ENCODE peak calls at places on chromosome 13, in six cellular contexts. M is GM23338, S is upper lobe of right lung, H is heart left ventricle, U is thyroid gland, J is suprapubic skin. Z is an unnamed sample.

GRCh38 chr13:19681517-19681916 is 48.1 kb downstream of the MPHOSPH8 start:
- DNase-seq in S (no peak), J (no peak), H (no peak), U (no peak), M (peak; percentile 87), Z (no peak)

GRCh38 chr13:51444922-51445321 is 7.9 kb downstream of the INTS6 start:
- DNase-seq in M (peak; percentile 52), H (no peak), S (no peak), J (no peak), U (no peak), Z (peak; percentile 67)

GRCh38 chr13:93227906-93228801 is 1.5 kb downstream of the GPC6 start:
- DNase-seq in S (peak; percentile 72), U (peak; percentile 21), J (peak; percentile 64), H (peak; percentile 40), M (peak; percentile 91), Z (peak; percentile 90)

GRCh38 chr13:43805071-43805468 is 18.3 kb upstream of the ENOX1 start:
- DNase-seq in S (no peak), J (no peak), U (no peak), M (peak; percentile 9), H (no peak), Z (peak; percentile 71)

GRCh38 chr13:113029487-113030258 is 60.7 kb downstream of the MCF2L start:
- DNase-seq in H (no peak), U (peak; percentile 16), M (peak; percentile 81), S (no peak), J (no peak), Z (peak; percentile 59)

GRCh38 chr13:36323408-36323807 is 22.8 kb downstream of the SPART start:
- DNase-seq in H (no peak), U (no peak), M (no peak), S (no peak), J (no peak), Z (no peak)

GRCh38 chr13:113393226-113393571 is 29.3 kb upstream of the GRTP1 start:
- DNase-seq in S (peak; percentile 59), M (no peak), J (no peak), U (no peak), H (peak; percentile 61), Z (no peak)

GRCh38 chr13:52195052-52195837 is 35.8 kb upstream of the NEK3 start:
- DNase-seq in M (peak; percentile 93), U (peak; percentile 78), J (peak; percentile 90), H (peak; percentile 88), S (peak; percentile 89), Z (peak; percentile 72)

GRCh38 chr13:87712012-87712411 is 40.8 kb downstream of the SLITRK5 start:
- DNase-seq in S (no peak), J (no peak), M (peak; percentile 32), U (no peak), H (no peak), Z (no peak)

GRCh38 chr13:113454936-113455335 is 1.6 kb upstream of the ADPRHL1 start:
- DNase-seq in M (no peak), J (no peak), U (no peak), H (peak; percentile 24), S (peak; percentile 49), Z (no peak)

GRCh38 chr13:102768914-102769313 is 4.7 kb downstream of the TEX30 start:
- DNase-seq in H (no peak), U (no peak), M (no peak), S (no peak), J (no peak), Z (no peak)

GRCh38 chr13:38641164-38641948 is 45.5 kb upstream of the FREM2 start:
- DNase-seq in U (no peak), M (peak; percentile 22), J (no peak), S (no peak), H (no peak), Z (peak; percentile 19)

GRCh38 chr13:113748862-113749451 is 10.1 kb upstream of the TMEM255B start:
- DNase-seq in S (peak; percentile 61), H (no peak), U (no peak), J (peak; percentile 29), M (no peak), Z (no peak)

GRCh38 chr13:30796833-30797601 is 61.7 kb downstream of the ALOX5AP start:
- DNase-seq in U (no peak), M (no peak), H (no peak), S (no peak), J (no peak), Z (no peak)

GRCh38 chr13:73166204-73166603 is 107.4 kb downstream of the KLF5 start:
- DNase-seq in M (no peak), J (no peak), S (no peak), U (no peak), H (no peak), Z (no peak)

GRCh38 chr13:72290962-72291681 is 424.1 kb upstream of the DACH1 start:
- DNase-seq in M (peak; percentile 47), U (no peak), J (no peak), H (no peak), S (no peak), Z (peak; percentile 67)

GRCh38 chr13:87376081-87376480 is 295.1 kb upstream of the SLITRK5 start:
- DNase-seq in S (no peak), M (no peak), H (no peak), U (no peak), J (no peak), Z (no peak)

GRCh38 chr13:84648069-84648640 is 765.9 kb upstream of the SLITRK1 start:
- DNase-seq in H (no peak), U (no peak), M (no peak), J (no peak), S (no peak), Z (peak; percentile 57)

GRCh38 chr13:83378901-83379300 is 503.4 kb downstream of the SLITRK1 start:
- DNase-seq in J (no peak), H (no peak), M (no peak), U (no peak), S (no peak), Z (no peak)

GRCh38 chr13:107767119-107767518 is 448.2 kb downstream of the LIG4 start:
- DNase-seq in S (no peak), H (no peak), J (no peak), M (no peak), U (no peak), Z (no peak)

GRCh38 chr13:48278806-48279205 is 24.7 kb upstream of the RB1 start:
- DNase-seq in M (no peak), S (no peak), J (no peak), H (no peak), U (no peak), Z (no peak)

GRCh38 chr13:112756967-112757758 is 67.3 kb downstream of the ATP11A start:
- DNase-seq in M (no peak), U (no peak), H (no peak), S (peak; percentile 29), J (no peak), Z (no peak)

GRCh38 chr13:101941095-101941777 is 460.6 kb downstream of the FGF14 start:
- DNase-seq in S (no peak), H (no peak), M (peak; percentile 57), U (peak; percentile 37), J (no peak), Z (peak; percentile 80)

GRCh38 chr13:31898383-31899071 is 133.0 kb upstream of the FRY start:
- DNase-seq in U (no peak), M (no peak), H (no peak), S (no peak), J (no peak), Z (no peak)

GRCh38 chr13:31901985-31902384 is 129.6 kb upstream of the FRY start:
- DNase-seq in H (no peak), J (no peak), M (no peak), S (no peak), U (no peak), Z (peak; percentile 38)

GRCh38 chr13:31905896-31906295 is 125.7 kb upstream of the FRY start:
- DNase-seq in M (peak; percentile 64), H (no peak), J (no peak), S (no peak), U (no peak), Z (no peak)

GRCh38 chr13:31904941-31905824 is 126.4 kb upstream of the FRY start:
- DNase-seq in H (no peak), U (no peak), M (no peak), S (no peak), J (no peak), Z (no peak)

DNA sequence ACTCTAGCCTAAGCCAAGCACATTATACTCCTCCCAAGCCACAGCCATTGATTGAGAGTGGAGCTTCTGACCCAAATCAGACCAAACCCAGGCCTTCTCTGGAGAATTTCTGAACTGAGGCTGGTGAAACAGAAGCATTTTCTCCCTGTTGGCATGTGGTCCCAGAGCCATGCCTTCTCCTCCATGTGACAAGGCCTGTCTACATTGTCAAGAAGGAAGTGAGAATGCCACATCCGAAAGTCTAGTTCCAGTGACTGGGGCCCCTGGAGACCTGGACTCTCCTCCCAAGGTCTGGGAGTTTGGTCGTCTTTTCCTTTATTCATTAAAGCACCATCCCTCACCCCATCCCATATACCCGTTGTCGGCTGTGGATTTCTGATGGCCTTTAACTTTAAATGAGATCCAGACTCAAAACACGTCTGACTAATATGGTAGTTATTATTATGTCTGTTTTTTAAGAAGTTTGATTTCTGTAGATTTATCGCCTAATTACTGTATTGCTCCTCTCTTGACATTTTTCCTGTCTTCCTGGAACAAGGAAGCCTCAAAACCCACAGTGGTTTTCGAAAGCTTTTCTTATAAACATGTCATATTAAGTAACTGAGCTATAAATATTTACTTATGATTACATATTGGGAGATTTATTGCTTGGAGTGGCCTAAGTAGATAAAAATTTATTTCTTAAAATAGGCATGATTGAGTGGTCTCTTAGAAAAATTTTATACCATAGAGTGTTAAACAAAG is 128.3 kb upstream of the FRY start:
- DNase-seq in J (no peak), S (no peak), H (no peak), M (no peak), U (no peak), Z (no peak)
- H3K4me1 ChIP-seq in J (peaks cover 1% of the 10 kb centered on the region), S (peaks cover 17% of the 10 kb centered on the region), H (peaks cover 18% of the 10 kb centered on the region), M (peaks cover 17% of the 10 kb centered on the region), U (no peaks in the 10 kb centered on the region), Z (peaks cover 2% of the 10 kb centered on the region)

GRCh38 chr13:79447741-79448140 is 33.2 kb upstream of the NDFIP2 start:
- DNase-seq in U (no peak), S (no peak), J (no peak), M (no peak), H (no peak), Z (no peak)

GRCh38 chr13:79447141-79447540 is 33.8 kb upstream of the NDFIP2 start:
- DNase-seq in S (no peak), J (no peak), H (no peak), M (no peak), U (no peak), Z (no peak)

GRCh38 chr13:79448413-79448812 is 32.5 kb upstream of the NDFIP2 start:
- DNase-seq in U (no peak), J (no peak), H (no peak), S (no peak), M (no peak), Z (no peak)

GRCh38 chr13:79442706-79443105 is 36.7 kb upstream of the RBM26 start:
- DNase-seq in H (no peak), M (no peak), S (no peak), J (no peak), U (no peak), Z (no peak)

GRCh38 chr13:79445968-79446645 is 34.8 kb upstream of the NDFIP2 start:
- DNase-seq in S (no peak), M (peak; percentile 74), H (no peak), J (no peak), U (no peak), Z (no peak)
- H3K4me1 ChIP-seq in S (no peaks in the 10 kb centered on the region), M (peaks cover 4% of the 10 kb centered on the region), H (no peaks in the 10 kb centered on the region), J (no peaks in the 10 kb centered on the region), U (no peaks in the 10 kb centered on the region), Z (peaks cover under 1% of the 10 kb centered on the region)

GRCh38 chr13:99962242-99962641 is 9.3 kb downstream of the ZIC5 start:
- DNase-seq in H (no peak), U (no peak), S (no peak), M (no peak), J (no peak), Z (no peak)
- H3K4me1 ChIP-seq in H (no peaks in the 10 kb centered on the region), U (peaks cover 10% of the 10 kb centered on the region), S (peaks cover 12% of the 10 kb centered on the region), M (peaks cover 83% of the 10 kb centered on the region), J (peaks cover 27% of the 10 kb centered on the region), Z (no peaks in the 10 kb centered on the region)

GRCh38 chr13:97274782-97275252 is 52.7 kb downstream of the MBNL2 start:
- DNase-seq in J (no peak), H (no peak), M (no peak), S (no peak), U (no peak), Z (peak; percentile 81)
- H3K4me1 ChIP-seq in J (peaks cover 80% of the 10 kb centered on the region), H (peaks cover 75% of the 10 kb centered on the region), M (no peaks in the 10 kb centered on the region), S (peaks cover 62% of the 10 kb centered on the region), U (peaks cover 19% of the 10 kb centered on the region), Z (peaks cover 70% of the 10 kb centered on the region)